ENCODE peak calls at places on chromosomes 7 and 10, in four cellular contexts. One of them, this sample, is unnamed.

GRCh38 chr10:28698075-28698474 is 20.8 kb downstream of the BAMBI start:
- DNase-seq in A549: no peak
- DNase-seq in K562: no peak
- DNase-seq in GM12878: no peak
- DNase-seq in this sample: no peak

GRCh38 chr10:20146004-20146403 is 329.8 kb downstream of the PLXDC2 start:
- DNase-seq in A549: no peak
- DNase-seq in K562: no peak
- DNase-seq in GM12878: no peak
- DNase-seq in this sample: no peak

GRCh38 chr10:92327445-92328433 is 36.8 kb downstream of the MARCHF5 start:
- DNase-seq in A549: no peak
- DNase-seq in K562: no peak
- DNase-seq in GM12878: no peak
- DNase-seq in this sample: no peak

GRCh38 chr7:110841840-110842579 is 248.9 kb upstream of the LRRN3 start:
- DNase-seq in A549: no peak
- DNase-seq in K562: no peak
- DNase-seq in GM12878: no peak
- DNase-seq in this sample: no peak

GRCh38 chr10:63240807-63241206 is 107.7 kb downstream of the NRBF2 start:
- DNase-seq in A549: no peak
- DNase-seq in K562: no peak
- DNase-seq in GM12878: no peak
- DNase-seq in this sample: no peak

GRCh38 chr7:137001041-137001440 is 132.6 kb downstream of the CHRM2 start:
- DNase-seq in A549: no peak
- DNase-seq in K562: no peak
- DNase-seq in GM12878: no peak
- DNase-seq in this sample: peak

GRCh38 chr7:44286182-44286617 is 39.2 kb downstream of the CAMK2B start:
- DNase-seq in A549: no peak
- DNase-seq in K562: peak
- DNase-seq in GM12878: no peak
- DNase-seq in this sample: no peak

GRCh38 chr10:78511324-78512204 is 477.9 kb downstream of the RPS24 start:
- DNase-seq in A549: no peak
- DNase-seq in K562: no peak
- DNase-seq in GM12878: no peak
- DNase-seq in this sample: no peak

GRCh38 chr10:130606001-130606405 is 469.8 kb downstream of the GLRX3 start:
- DNase-seq in A549: no peak
- DNase-seq in K562: no peak
- DNase-seq in GM12878: no peak
- DNase-seq in this sample: no peak

GRCh38 chr7:26584964-26585650 is 279.3 kb downstream of the SKAP2 start:
- DNase-seq in A549: no peak
- DNase-seq in K562: no peak
- DNase-seq in GM12878: no peak
- DNase-seq in this sample: no peak

GRCh38 chr7:2701832-2702593 is 14.0 kb downstream of the AMZ1 start:
- DNase-seq in A549: no peak
- DNase-seq in K562: no peak
- DNase-seq in GM12878: no peak
- DNase-seq in this sample: peak

GRCh38 chr10:17109475-17110207 is 20.0 kb downstream of the CUBN start:
- DNase-seq in A549: peak
- DNase-seq in K562: peak
- DNase-seq in GM12878: no peak
- DNase-seq in this sample: peak

GRCh38 chr7:127598318-127598717 is 4.8 kb downstream of the FSCN3 start:
- DNase-seq in A549: peak
- DNase-seq in K562: peak
- DNase-seq in GM12878: no peak
- DNase-seq in this sample: no peak
- TF ChIP-seq CTCF in A549: no peak
- TF ChIP-seq CTCF in K562: peak
- TF ChIP-seq CTCF in GM12878: peak
- TF ChIP-seq CTCF in this sample: peak

GRCh38 chr7:91266931-91267557 is 2.8 kb downstream of the FZD1 start:
- DNase-seq in A549: no peak
- DNase-seq in K562: no peak
- DNase-seq in GM12878: no peak
- DNase-seq in this sample: no peak
- TF ChIP-seq RCOR1 in A549: no peak
- TF ChIP-seq RCOR1 in K562: no peak
- TF ChIP-seq RCOR1 in GM12878: no peak
- TF ChIP-seq RCOR1 in this sample: no peak

GRCh38 chr10:35214607-35215020 is 88.0 kb downstream of the CREM start:
- DNase-seq in A549: no peak
- DNase-seq in K562: no peak
- DNase-seq in GM12878: no peak
- DNase-seq in this sample: no peak

GRCh38 chr10:35215107-35215506 is 88.5 kb downstream of the CREM start:
- DNase-seq in A549: no peak
- DNase-seq in K562: no peak
- DNase-seq in GM12878: no peak
- DNase-seq in this sample: no peak

GRCh38 chr10:35217458-35217857 is 90.8 kb downstream of the CREM start:
- DNase-seq in A549: no peak
- DNase-seq in K562: no peak
- DNase-seq in GM12878: no peak
- DNase-seq in this sample: no peak

GRCh38 chr10:35218339-35218955 is 91.8 kb downstream of the CREM start:
- DNase-seq in A549: peak
- DNase-seq in K562: peak
- DNase-seq in GM12878: peak
- DNase-seq in this sample: peak

DNA sequence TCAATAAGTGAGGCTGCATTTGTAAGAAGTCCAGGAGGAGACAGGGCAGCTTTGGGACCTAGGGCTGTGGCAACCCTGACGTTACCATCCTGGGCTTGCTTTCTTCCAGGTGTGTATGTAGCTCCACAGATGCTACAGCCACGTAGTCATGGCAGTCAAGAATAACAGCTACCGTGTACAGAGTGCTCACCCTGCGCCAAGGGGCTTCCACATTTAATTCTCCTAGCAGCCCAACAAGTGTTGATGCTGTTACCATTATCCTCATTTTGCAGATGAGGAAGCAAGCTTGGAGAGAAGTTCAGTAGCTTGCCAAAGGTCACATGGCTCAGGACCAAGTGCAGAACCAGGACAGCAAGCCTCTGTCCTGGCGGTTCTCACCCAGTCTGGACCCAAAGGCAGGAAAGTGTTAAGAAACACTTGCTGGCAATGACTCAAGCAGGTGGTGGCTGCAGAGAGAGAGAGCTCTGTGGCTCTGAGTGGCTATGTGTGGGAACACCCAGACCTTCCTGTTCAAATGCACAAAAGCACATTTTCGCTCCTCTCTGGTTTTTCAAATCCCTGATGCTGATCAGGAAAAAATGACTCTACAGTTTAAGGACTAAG is 89.8 kb downstream of the CREM start:
- DNase-seq in A549: no peak
- DNase-seq in K562: no peak
- DNase-seq in GM12878: no peak
- DNase-seq in this sample: peak
- TF ChIP-seq ELK1 in A549: no peak
- TF ChIP-seq ELK1 in K562: no peak
- TF ChIP-seq ELK1 in GM12878: no peak
- TF ChIP-seq ELK1 in this sample: no peak

GRCh38 chr10:71957546-71958275 is 6.5 kb upstream of the CHST3 start:
- DNase-seq in A549: no peak
- DNase-seq in K562: no peak
- DNase-seq in GM12878: no peak
- DNase-seq in this sample: no peak
- TF ChIP-seq CTCF in A549: peak
- TF ChIP-seq CTCF in K562: peak
- TF ChIP-seq CTCF in GM12878: no peak
- TF ChIP-seq CTCF in this sample: peak

GRCh38 chr7:116541951-116542350 is 17.1 kb downstream of the CAV1 start:
- DNase-seq in A549: no peak
- DNase-seq in K562: no peak
- DNase-seq in GM12878: no peak
- DNase-seq in this sample: no peak

GRCh38 chr7:116545411-116545993 is 20.7 kb downstream of the CAV1 start:
- DNase-seq in A549: no peak
- DNase-seq in K562: no peak
- DNase-seq in GM12878: no peak
- DNase-seq in this sample: peak

GRCh38 chr7:116542618-116543017 is 17.8 kb downstream of the CAV1 start:
- DNase-seq in A549: no peak
- DNase-seq in K562: no peak
- DNase-seq in GM12878: no peak
- DNase-seq in this sample: peak

GRCh38 chr7:116544488-116544887 is 19.7 kb downstream of the CAV1 start:
- DNase-seq in A549: no peak
- DNase-seq in K562: no peak
- DNase-seq in GM12878: no peak
- DNase-seq in this sample: no peak

DNA sequence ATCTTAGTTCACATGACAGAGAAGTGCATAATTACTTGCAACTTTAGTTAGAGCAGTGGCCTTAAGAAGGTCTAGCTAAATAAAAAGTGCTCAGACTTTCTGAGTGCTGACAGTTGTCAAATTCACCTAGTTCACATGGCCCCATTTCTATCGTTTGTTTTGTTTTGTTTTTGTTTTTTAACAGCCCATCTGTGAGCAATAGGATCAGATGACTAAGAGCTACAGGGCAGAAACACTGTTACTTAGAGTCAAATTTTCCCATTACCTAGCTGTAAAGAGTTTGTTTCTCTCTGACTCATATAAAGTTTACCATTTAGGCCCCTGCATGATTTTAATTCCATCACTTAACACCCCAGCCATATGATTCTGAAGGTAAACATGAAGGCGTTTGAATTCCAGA is 18.8 kb downstream of the CAV1 start:
- DNase-seq in A549: no peak
- DNase-seq in K562: no peak
- DNase-seq in GM12878: no peak
- DNase-seq in this sample: peak
- TF ChIP-seq RCOR1 in A549: no peak
- TF ChIP-seq RCOR1 in K562: no peak
- TF ChIP-seq RCOR1 in GM12878: no peak
- TF ChIP-seq RCOR1 in this sample: no peak

DNA sequence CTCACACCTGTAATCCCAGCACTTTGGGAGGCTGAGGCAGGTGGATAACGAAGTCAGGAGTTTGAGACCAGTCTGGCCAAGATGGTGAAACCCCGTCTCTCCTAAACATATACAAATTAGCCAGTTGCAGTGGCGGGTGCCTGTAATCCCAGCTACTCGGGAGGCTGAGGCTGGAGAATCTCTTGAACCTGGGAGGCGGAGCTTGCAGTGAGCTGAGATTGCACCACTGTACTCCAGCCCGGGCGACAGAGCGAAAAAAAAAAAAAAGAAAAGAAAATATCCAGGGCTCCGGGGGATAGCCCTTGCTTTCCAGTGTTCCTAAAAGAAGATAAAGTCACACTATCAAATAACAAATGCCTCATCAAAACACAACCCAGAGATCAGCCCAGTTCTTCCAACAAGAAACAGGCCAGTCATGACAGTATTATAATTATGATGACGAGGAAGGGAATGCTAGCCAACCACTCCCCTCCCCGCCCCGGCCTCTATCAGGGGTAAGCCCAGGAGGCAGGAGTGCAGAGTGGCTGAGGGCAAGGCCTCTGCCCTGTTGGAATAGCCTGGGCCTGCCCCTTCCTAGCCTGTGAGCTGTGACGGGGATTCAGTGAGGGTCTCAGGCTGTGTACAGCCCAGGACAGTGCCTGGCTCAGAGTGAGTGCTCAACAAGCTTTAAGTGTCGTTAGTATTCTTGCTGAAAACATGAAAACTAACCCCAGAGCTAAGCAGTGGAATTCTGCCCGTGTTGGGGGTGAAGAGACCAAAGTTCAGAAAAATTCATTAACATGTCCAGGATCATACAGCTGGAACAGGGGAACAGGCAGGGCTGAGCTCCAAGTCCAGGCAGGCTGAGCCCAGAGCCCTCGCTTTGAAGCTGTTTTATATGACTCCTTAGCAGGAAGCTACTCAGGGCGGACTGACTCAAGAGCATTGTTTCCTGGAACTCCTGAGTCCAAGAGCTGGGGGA is 54.3 kb downstream of the FAM241B start:
- DNase-seq in A549: no peak
- DNase-seq in K562: no peak
- DNase-seq in GM12878: no peak
- DNase-seq in this sample: peak
- TF ChIP-seq ELK1 in A549: no peak
- TF ChIP-seq ELK1 in K562: no peak
- TF ChIP-seq ELK1 in GM12878: no peak
- TF ChIP-seq ELK1 in this sample: no peak

GRCh38 chr7:155638366-155638765 is 6.1 kb upstream of the RBM33 start:
- DNase-seq in A549: no peak
- DNase-seq in K562: no peak
- DNase-seq in GM12878: no peak
- DNase-seq in this sample: no peak
- TF ChIP-seq CTCF in A549: no peak
- TF ChIP-seq CTCF in K562: no peak
- TF ChIP-seq CTCF in GM12878: no peak
- TF ChIP-seq CTCF in this sample: no peak

GRCh38 chr10:84117683-84118394 is 21.5 kb upstream of the GHITM start:
- DNase-seq in A549: no peak
- DNase-seq in K562: no peak
- DNase-seq in GM12878: no peak
- DNase-seq in this sample: no peak

GRCh38 chr10:84123362-84123761 is 15.9 kb upstream of the GHITM start:
- DNase-seq in A549: no peak
- DNase-seq in K562: no peak
- DNase-seq in GM12878: no peak
- DNase-seq in this sample: no peak

GRCh38 chr10:84114088-84114667 is 25.1 kb upstream of the GHITM start:
- DNase-seq in A549: no peak
- DNase-seq in K562: no peak
- DNase-seq in GM12878: no peak
- DNase-seq in this sample: no peak

GRCh38 chr10:84118395-84119006 is 20.8 kb upstream of the GHITM start:
- DNase-seq in A549: no peak
- DNase-seq in K562: peak
- DNase-seq in GM12878: no peak
- DNase-seq in this sample: no peak
- TF ChIP-seq RCOR1 in A549: no peak
- TF ChIP-seq RCOR1 in K562: no peak
- TF ChIP-seq RCOR1 in GM12878: no peak
- TF ChIP-seq RCOR1 in this sample: no peak

GRCh38 chr10:61943699-61944444 is 42.4 kb downstream of the ARID5B start:
- DNase-seq in A549: no peak
- DNase-seq in K562: no peak
- DNase-seq in GM12878: no peak
- DNase-seq in this sample: peak
- TF ChIP-seq ELK1 in A549: no peak
- TF ChIP-seq ELK1 in K562: no peak
- TF ChIP-seq ELK1 in GM12878: no peak
- TF ChIP-seq ELK1 in this sample: no peak

This sample was measured in IMR-90.